ENCODE peak calls at places on chromosomes 12 and 14, in five cellular contexts. A is RKO; L is NCI-H1417 treated with DMSO at 0.1 percent for 48 hours; Q is effector CD8-positive, alpha-beta T cell; M is activated naive CD4-positive, alpha-beta T cell treated with anti-CD3 and anti-CD28 coated beads, Interleukin-2, amount 10 ng/mL, durations not matched to agents 7 days and 5 days. R is an unnamed sample.
A peak's percentile ranks its signal among the peaks of the same experiment; 100 is the strongest.

GRCh38 chr14:59474172-59474571 is 9.0 kb upstream of the GPR135 start:
- DNase-seq in A (no peak), L (no peak), Q (no peak), M (no peak), R (no peak)

GRCh38 chr14:38098074-38098846 is 109.4 kb upstream of the SSTR1 start:
- DNase-seq in A (peak; percentile 24), L (no peak), Q (no peak), M (no peak), R (no peak)

GRCh38 chr14:93889739-93890138 is 37.4 kb upstream of the FAM181A start:
- DNase-seq in A (no peak), L (no peak), Q (no peak), M (no peak), R (no peak)

GRCh38 chr12:52542785-52543318 is 10.1 kb downstream of the KRT71 start:
- DNase-seq in A (no peak), L (no peak), Q (no peak), M (no peak), R (no peak)

GRCh38 chr14:68978550-68978911 is 571 bp downstream of the ACTN1 start:
- DNase-seq in A (peak; percentile 48), L (no peak), Q (peak; percentile 26), M (peak; percentile 66), R (no peak)

GRCh38 chr14:35808076-35808657 is 928 bp downstream of the RALGAPA1 start:
- DNase-seq in A (peak; percentile 44), L (no peak), Q (peak; percentile 10), M (peak; percentile 36), R (no peak)

GRCh38 chr12:48447755-48448154 is 24.6 kb upstream of the ANP32D start:
- DNase-seq in A (no peak), L (no peak), Q (no peak), M (no peak), R (no peak)

GRCh38 chr12:52964556-52965336 is 15.8 kb downstream of the KRT18 start:
- DNase-seq in A (no peak), L (no peak), Q (no peak), M (no peak), R (no peak)

GRCh38 chr14:105933238-105933637 is 406.9 kb downstream of the TMEM121 start:
- DNase-seq in A (no peak), L (no peak), Q (no peak), M (peak; percentile 9), R (no peak)

GRCh38 chr14:75334191-75335051 is 55.8 kb downstream of the FOS start:
- DNase-seq in A (no peak), L (no peak), Q (peak; percentile 33), M (peak; percentile 73), R (no peak)

GRCh38 chr14:100577986-100578431 is 9.2 kb downstream of the BEGAIN start:
- DNase-seq in A (no peak), L (no peak), Q (no peak), M (no peak), R (no peak)

GRCh38 chr12:127339065-127339464 is 927.9 kb upstream of the TMEM132C start:
- DNase-seq in A (no peak), L (no peak), Q (no peak), M (no peak), R (no peak)

GRCh38 chr12:67428431-67428830 is 159.3 kb downstream of the CAND1 start:
- DNase-seq in A (no peak), L (no peak), Q (no peak), M (no peak), R (no peak)

GRCh38 chr12:19800884-19801283 is 361.6 kb downstream of the AEBP2 start:
- DNase-seq in A (no peak), L (no peak), Q (no peak), M (no peak), R (no peak)

GRCh38 chr14:101836131-101836530 is 74.6 kb downstream of the PPP2R5C start:
- DNase-seq in A (no peak), L (no peak), Q (no peak), M (no peak), R (no peak)

GRCh38 chr12:89484470-89484869 is 40.1 kb downstream of the GALNT4 start:
- DNase-seq in A (peak; percentile 12), L (no peak), Q (no peak), M (no peak), R (no peak)

GRCh38 chr12:52050116-52050770 is 999 bp upstream of the NR4A1 start:
- DNase-seq in A (no peak), L (no peak), Q (peak; percentile 30), M (no peak), R (no peak)

GRCh38 chr12:20369164-20370000 is 1.0 kb downstream of the PDE3A start:
- DNase-seq in A (no peak), L (no peak), Q (no peak), M (no peak), R (no peak)

GRCh38 chr12:8629486-8630033 is 16.9 kb upstream of the AICDA start:
- DNase-seq in A (no peak), L (no peak), Q (no peak), M (no peak), R (no peak)

GRCh38 chr14:88688386-88688785 is 104.4 kb downstream of the EML5 start:
- DNase-seq in A (no peak), L (no peak), Q (no peak), M (no peak), R (no peak)

GRCh38 chr12:122022393-122023338 is 982 bp downstream of the BCL7A start:
- DNase-seq in A (peak; percentile 25), L (no peak), Q (no peak), M (peak; percentile 70), R (no peak)

GRCh38 chr14:23539209-23539866 is 12.2 kb downstream of the ZFHX2 start:
- DNase-seq in A (peak; percentile 40), L (no peak), Q (no peak), M (peak; percentile 38), R (peak; percentile 65)

GRCh38 chr12:10220398-10221077 is 7.9 kb downstream of the GABARAPL1 start:
- DNase-seq in A (no peak), L (no peak), Q (no peak), M (no peak), R (peak; percentile 48)

GRCh38 chr14:64950889-64951288 is 8.3 kb upstream of the GPX2 start:
- DNase-seq in A (no peak), L (no peak), Q (no peak), M (no peak), R (no peak)

GRCh38 chr12:68932701-68933563 is at the start of gene CPM:
- DNase-seq in A (no peak), L (peak; percentile 13), Q (peak; percentile 52), M (peak; percentile 83), R (peak; percentile 57)

GRCh38 chr12:131458931-131459575 is 251.8 kb upstream of the SFSWAP start:
- DNase-seq in A (no peak), L (no peak), Q (no peak), M (no peak), R (no peak)

GRCh38 chr14:104087505-104087904 is 2.0 kb downstream of the ASPG start:
- DNase-seq in A (no peak), L (no peak), Q (no peak), M (no peak), R (no peak)

GRCh38 chr12:104263580-104264358 is 39.8 kb upstream of the EID3 start:
- DNase-seq in A (no peak), L (no peak), Q (no peak), M (no peak), R (no peak)

GRCh38 chr12:85835810-85836715 is at the start of gene RASSF9:
- DNase-seq in A (no peak), L (no peak), Q (no peak), M (no peak), R (no peak)

GRCh38 chr12:15800278-15800677 is 11.1 kb upstream of the EPS8 start:
- DNase-seq in A (no peak), L (no peak), Q (no peak), M (no peak), R (no peak)

GRCh38 chr12:4979737-4980136 is 63.9 kb upstream of the KCNA5 start:
- DNase-seq in A (no peak), L (no peak), Q (no peak), M (no peak), R (no peak)

GRCh38 chr14:24389266-24389855 is 9.4 kb upstream of the NYNRIN start:
- DNase-seq in A (no peak), L (no peak), Q (no peak), M (no peak), R (no peak)

GRCh38 chr14:56796259-56796658 is 14.0 kb downstream of the OTX2 start:
- DNase-seq in A (no peak), L (no peak), Q (no peak), M (no peak), R (no peak)

GRCh38 chr14:61460853-61461611 is 139.7 kb downstream of the PRKCH start:
- DNase-seq in A (peak; percentile 32), L (no peak), Q (no peak), M (peak; percentile 63), R (no peak)

GRCh38 chr12:47270782-47271664 is 191.3 kb upstream of the AMIGO2 start:
- DNase-seq in A (peak; percentile 12), L (no peak), Q (no peak), M (no peak), R (no peak)

GRCh38 chr14:106694638-106695393 is 1168.4 kb downstream of the TMEM121 start:
- DNase-seq in A (no peak), L (no peak), Q (peak; percentile 60), M (peak; percentile 61), R (no peak)

GRCh38 chr12:25241171-25242020 is 9.3 kb downstream of the KRAS start:
- DNase-seq in A (peak; percentile 65), L (peak; percentile 30), Q (no peak), M (no peak), R (no peak)

GRCh38 chr12:18224745-18225144 is 36.6 kb upstream of the PIK3C2G start:
- DNase-seq in A (peak; percentile 55), L (peak; percentile 63), Q (no peak), M (no peak), R (peak; percentile 18)

GRCh38 chr14:104400355-104400754 is 179.2 kb upstream of the C14orf180 start:
- DNase-seq in A (no peak), L (no peak), Q (no peak), M (no peak), R (no peak)

R was measured in D721Med.